ENCODE peak calls at places on chromosome 7, in ten cellular contexts. H is posterior vena cava; V is osteocyte; W is stimulated activated CD4-positive, alpha-beta T cell treated with anti-CD3 and anti-CD28 coated beads, Interleukin-1b, Interleukin-23, amount 100 ng/mL, for 4 hours; A is progenitor cell of endocrine pancreas; B is suprapubic skin; O is CD4-positive, CD25-positive, alpha-beta regulatory T cell; I is activated T-helper 1 cell treated with Interleukin-2 at 50 U/mL for 16 hours; G is T-helper 2 cell; K is amygdala. F is an unnamed sample.

GRCh38 chr7:86814980-86815379 is 171.3 kb downstream of the GRM3 start:
- DNase-seq in O (no peak), G (no peak), I (no peak), V (no peak), A (no peak), W (no peak), K (peak; percentile 14), H (no peak), B (no peak), F (no peak)

GRCh38 chr7:31126976-31127375 is 74.9 kb downstream of the ADCYAP1R1 start:
- DNase-seq in K (no peak), A (no peak), I (no peak), O (no peak), W (no peak), V (no peak), G (no peak), B (no peak), H (no peak), F (no peak)

GRCh38 chr7:88480266-88480665 is 173.6 kb upstream of the STEAP4 start:
- DNase-seq in G (no peak), V (no peak), O (no peak), K (no peak), W (no peak), H (no peak), B (no peak), A (no peak), I (no peak), F (no peak)

GRCh38 chr7:143505845-143506244 is 28.2 kb downstream of the TAS2R41 start:
- DNase-seq in A (no peak), V (no peak), H (no peak), G (no peak), K (no peak), O (no peak), W (no peak), I (no peak), B (no peak), F (no peak)

GRCh38 chr7:138449580-138449979 is 10.5 kb upstream of the TRIM24 start:
- DNase-seq in W (peak; percentile 32), B (no peak), K (no peak), A (no peak), V (no peak), I (peak; percentile 2), G (peak; percentile 5), H (no peak), O (peak; percentile 9), F (no peak)

GRCh38 chr7:27651702-27652101 is 11.0 kb downstream of the HIBADH start:
- DNase-seq in G (no peak), H (no peak), V (no peak), B (no peak), O (no peak), K (no peak), W (no peak), A (no peak), I (no peak), F (no peak)

GRCh38 chr7:140778975-140779374 is 82.5 kb downstream of the NDUFB2 start:
- DNase-seq in G (no peak), I (no peak), O (no peak), A (no peak), V (no peak), H (no peak), K (no peak), B (no peak), W (no peak), F (no peak)

GRCh38 chr7:121891731-121892130 is 18.8 kb downstream of the PTPRZ1 start:
- DNase-seq in I (no peak), V (no peak), O (no peak), H (no peak), K (no peak), B (no peak), G (no peak), W (no peak), A (no peak), F (no peak)

GRCh38 chr7:46996972-46997371 is 584.9 kb downstream of the TNS3 start:
- DNase-seq in W (no peak), O (no peak), K (no peak), A (no peak), I (no peak), B (no peak), G (no peak), V (no peak), H (no peak), F (no peak)

GRCh38 chr7:55971045-55971444 is 6.7 kb downstream of the NIPSNAP2 start:
- DNase-seq in G (no peak), B (no peak), W (no peak), A (no peak), V (no peak), O (no peak), K (no peak), H (no peak), I (no peak), F (no peak)

GRCh38 chr7:93148135-93148534 is at the start of gene SAMD9L:
- DNase-seq in V (no peak), A (no peak), O (no peak), B (no peak), I (no peak), G (no peak), K (no peak), H (no peak), W (no peak), F (no peak)

GRCh38 chr7:36600314-36600682 is 124.0 kb downstream of the AOAH start:
- DNase-seq in B (no peak), K (no peak), H (no peak), W (no peak), G (no peak), A (no peak), I (no peak), O (no peak), V (no peak), F (no peak)

GRCh38 chr7:74040101-74040790 is 12.3 kb downstream of the ELN start:
- DNase-seq in A (no peak), O (no peak), W (no peak), K (no peak), G (no peak), B (peak; percentile 64), H (peak; percentile 58), V (no peak), I (no peak), F (no peak)

GRCh38 chr7:105454058-105454739 is 65.5 kb upstream of the SRPK2 start:
- DNase-seq in I (no peak), B (no peak), V (no peak), O (no peak), A (no peak), W (no peak), G (no peak), H (no peak), K (no peak), F (no peak)

GRCh38 chr7:21616796-21617436 is 74.1 kb downstream of the DNAH11 start:
- DNase-seq in I (no peak), O (no peak), H (no peak), V (no peak), K (no peak), A (no peak), G (no peak), W (no peak), B (no peak), F (no peak)

GRCh38 chr7:114973147-114973546 is 51.3 kb downstream of the MDFIC start:
- DNase-seq in H (no peak), W (no peak), V (no peak), O (no peak), A (no peak), B (no peak), K (no peak), G (no peak), I (no peak), F (no peak)

GRCh38 chr7:92691578-92691977 is 101.4 kb upstream of the FAM133B start:
- DNase-seq in G (peak; percentile 17), I (no peak), V (no peak), B (no peak), K (no peak), A (no peak), H (no peak), W (no peak), O (no peak), F (no peak)

GRCh38 chr7:90625051-90625450 is 28.9 kb downstream of the CDK14 start:
- DNase-seq in O (no peak), G (no peak), W (no peak), I (no peak), B (no peak), V (no peak), H (no peak), A (no peak), K (no peak), F (no peak)

GRCh38 chr7:127876393-127876792 is 154.8 kb downstream of the LRRC4 start:
- DNase-seq in K (no peak), H (no peak), A (no peak), V (no peak), W (no peak), I (no peak), B (no peak), O (no peak), G (no peak), F (no peak)

GRCh38 chr7:42734568-42734967 is 177.3 kb downstream of the C7orf25 start:
- DNase-seq in B (no peak), V (no peak), K (no peak), H (no peak), W (no peak), A (no peak), O (no peak), G (no peak), I (no peak), F (no peak)

GRCh38 chr7:1694981-1695511 is 25.0 kb downstream of the ELFN1 start:
- DNase-seq in V (no peak), K (no peak), A (no peak), G (no peak), W (no peak), I (no peak), B (peak; percentile 39), O (no peak), H (peak; percentile 78), F (no peak)

GRCh38 chr7:92785923-92786322 is 50.5 kb downstream of the CDK6 start:
- DNase-seq in A (no peak), H (no peak), I (no peak), B (no peak), G (no peak), V (no peak), O (no peak), W (no peak), K (no peak), F (no peak)

GRCh38 chr7:3399858-3400257 is 98.8 kb downstream of the SDK1 start:
- DNase-seq in O (no peak), A (no peak), I (no peak), G (no peak), W (no peak), K (no peak), V (no peak), H (no peak), B (no peak), F (no peak)

GRCh38 chr7:14085901-14086300 is 96.4 kb upstream of the ETV1 start:
- DNase-seq in A (no peak), O (no peak), B (no peak), G (no peak), H (no peak), W (no peak), K (no peak), V (no peak), I (no peak), F (no peak)

GRCh38 chr7:122770943-122771342 is 68.2 kb upstream of the RNF148 start:
- DNase-seq in K (no peak), G (no peak), A (no peak), O (no peak), H (no peak), W (no peak), V (no peak), B (no peak), I (no peak), F (no peak)

GRCh38 chr7:1558841-1559625 is 3.0 kb upstream of the TMEM184A start:
- DNase-seq in H (no peak), A (no peak), G (no peak), O (no peak), W (no peak), B (peak; percentile 66), V (no peak), K (no peak), I (no peak), F (no peak)

GRCh38 chr7:127253289-127254162 is 785 bp upstream of the GRM8 start:
- DNase-seq in I (peak; percentile 33), A (peak; percentile 74), G (peak; percentile 24), O (no peak), H (peak; percentile 89), B (peak; percentile 74), W (peak; percentile 56), V (peak; percentile 89), K (peak; percentile 67), F (peak; percentile 37)

GRCh38 chr7:41828911-41829310 is 126.0 kb upstream of the INHBA start:
- DNase-seq in A (no peak), B (no peak), V (no peak), G (no peak), W (no peak), K (no peak), O (no peak), I (no peak), H (no peak), F (no peak)

F was measured in CD8-positive, alpha-beta T cell.